ENCODE peak calls at places on chromosomes 16 and 17, in five cellular contexts. O is iris pigment epithelial cell; V is nephron progenitor cell; B is activated CD8-positive, alpha-beta T cell treated with anti-CD3 and anti-CD28 coated beads, Interleukin-2, amount 10 ng/mL, durations not matched to agents 7 days and 5 days; M is activated naive CD4-positive, alpha-beta T cell treated with anti-CD3 and anti-CD28 coated beads, Interleukin-2, amount 50 U/mL, for 16 hours. Q is an unnamed sample.

GRCh38 chr16:83162791-83163190 is 536.0 kb downstream of the CDH13 start:
- DNase-seq in B (no peak), O (no peak), V (no peak), M (no peak), Q (no peak)

GRCh38 chr17:16407911-16408588 is 7.3 kb upstream of the TRPV2 start:
- DNase-seq in B (no peak), O (peak; percentile 69), V (peak; percentile 18), M (no peak), Q (no peak)

GRCh38 chr17:42361781-42362186 is 26.5 kb downstream of the STAT3 start:
- DNase-seq in M (peak; percentile 31), O (no peak), B (peak; percentile 52), V (no peak), Q (no peak)

GRCh38 chr17:7336240-7337175 is at the start of gene ACAP1:
- DNase-seq in O (no peak), B (peak; percentile 95), M (peak; percentile 83), V (no peak), Q (no peak)

GRCh38 chr17:61391595-61392291 is 7.9 kb upstream of the TBX2 start:
- DNase-seq in B (no peak), O (no peak), V (no peak), M (no peak), Q (peak; percentile 16)

GRCh38 chr16:12659871-12660270 is 143.8 kb downstream of the CPPED1 start:
- DNase-seq in V (no peak), M (no peak), O (no peak), B (no peak), Q (no peak)

GRCh38 chr16:48054881-48055601 is 100.8 kb downstream of the ABCC12 start:
- DNase-seq in B (peak; percentile 52), M (peak; percentile 15), O (peak; percentile 74), V (peak; percentile 55), Q (peak; percentile 70)

GRCh38 chr17:14334261-14334860 is 33.5 kb downstream of the HS3ST3B1 start:
- DNase-seq in V (no peak), B (no peak), O (peak; percentile 62), M (no peak), Q (no peak)

GRCh38 chr17:9644910-9645751 is at the start of gene USP43:
- DNase-seq in V (peak; percentile 55), B (peak; percentile 36), O (peak; percentile 28), M (peak; percentile 17), Q (peak; percentile 41)

GRCh38 chr17:42179911-42180410 is 981 bp downstream of the KCNH4 start:
- DNase-seq in O (peak; percentile 23), M (no peak), V (peak; percentile 90), B (peak; percentile 60), Q (peak; percentile 51)

GRCh38 chr16:6663668-6664067 is 669.0 kb upstream of the RBFOX1 start:
- DNase-seq in V (no peak), M (no peak), B (no peak), O (no peak), Q (no peak)

GRCh38 chr17:68317458-68317857 is 26.2 kb downstream of the ARSG start:
- DNase-seq in M (no peak), O (no peak), V (no peak), B (no peak), Q (no peak)

GRCh38 chr17:61325382-61326073 is 74.1 kb upstream of the TBX2 start:
- DNase-seq in M (no peak), O (peak; percentile 27), V (peak; percentile 48), B (no peak), Q (peak; percentile 46)

GRCh38 chr17:8884336-8884990 is 17.0 kb upstream of the PIK3R6 start:
- DNase-seq in B (no peak), M (no peak), O (no peak), V (no peak), Q (no peak)

GRCh38 chr17:1764274-1764673 is 2.4 kb downstream of the SERPINF1 start:
- DNase-seq in B (peak; percentile 90), V (no peak), O (peak; percentile 95), M (peak; percentile 41), Q (peak; percentile 42)

GRCh38 chr17:80959330-80960036 is 32.2 kb upstream of the CHMP6 start:
- DNase-seq in O (peak; percentile 23), V (no peak), B (no peak), M (no peak), Q (peak; percentile 29)

GRCh38 chr17:337866-338265 is 14.7 kb downstream of the RPH3AL start:
- DNase-seq in M (no peak), V (no peak), B (no peak), O (no peak), Q (no peak)

GRCh38 chr17:72797142-72797541 is 295.3 kb downstream of the SLC39A11 start:
- DNase-seq in O (no peak), M (no peak), B (no peak), V (no peak), Q (no peak)

GRCh38 chr16:15041260-15042011 is 14.4 kb downstream of the NTAN1 start:
- DNase-seq in B (no peak), O (peak; percentile 33), M (no peak), V (no peak), Q (peak; percentile 58)

GRCh38 chr17:16199093-16199492 is 16.2 kb downstream of the NCOR1 start:
- DNase-seq in V (no peak), M (no peak), B (no peak), O (no peak), Q (no peak)

GRCh38 chr16:3938843-3939624 is 58.5 kb upstream of the CREBBP start:
- DNase-seq in B (peak; percentile 66), M (peak; percentile 74), V (peak; percentile 85), O (peak; percentile 91), Q (peak; percentile 83)

GRCh38 chr16:17369441-17369951 is 101.3 kb downstream of the XYLT1 start:
- DNase-seq in V (no peak), B (peak; percentile 88), M (peak; percentile 53), O (no peak), Q (no peak)

GRCh38 chr16:85329059-85329812 is 217.0 kb upstream of the CIBAR2 start:
- DNase-seq in O (peak; percentile 52), B (no peak), V (peak; percentile 53), M (no peak), Q (no peak)

GRCh38 chr16:83698964-83699363 is 108.8 kb upstream of the HSBP1 start:
- DNase-seq in V (no peak), O (no peak), B (no peak), M (no peak), Q (no peak)

GRCh38 chr16:62149646-62150045 is 113.4 kb upstream of the CDH8 start:
- DNase-seq in O (peak; percentile 1), V (no peak), B (no peak), M (no peak), Q (no peak)

GRCh38 chr17:80599546-80600305 is 55.1 kb downstream of the RPTOR start:
- DNase-seq in M (no peak), V (no peak), B (no peak), O (peak; percentile 17), Q (no peak)

GRCh38 chr17:68182940-68183551 is 64.8 kb upstream of the AMZ2 start:
- DNase-seq in B (peak; percentile 76), M (peak; percentile 66), O (no peak), V (no peak), Q (no peak)

Q was measured in glutamatergic neuron.